ENCODE peak calls at places on chromosomes 4 and X, in eight cellular contexts. X is ovary, G is endothelial cell of umbilical vein, F is H54, D is uterus, Y is A549, Q is IMR-90, O is K562. T is an unnamed sample.

GRCh38 chrX:70613295-70613694 is 168.7 kb downstream of the DLG3 start:
- DNase-seq in D (no peak), Y (no peak), Q (peak), F (peak), O (no peak), G (no peak), X (no peak), T (no peak)

GRCh38 chr4:101345271-101345595 is 2.1 kb downstream of the PPP3CA start:
- DNase-seq in O (no peak), Y (no peak), D (peak), Q (peak), X (no peak), G (peak), F (no peak), T (no peak)

GRCh38 chrX:102832661-102833060 is 104.4 kb upstream of the RAB40AL start:
- DNase-seq in D (no peak), X (no peak), Y (peak), O (peak), F (peak), Q (peak), G (no peak), T (no peak)

GRCh38 chr4:140020457-140021361 is 133.3 kb downstream of the MAML3 start:
- DNase-seq in Q (peak), Y (peak), D (no peak), X (no peak), G (no peak), O (no peak), F (no peak), T (no peak)

GRCh38 chrX:125295337-125295736 is 24.3 kb upstream of the TEX13C start:
- DNase-seq in X (no peak), O (no peak), D (no peak), F (no peak), Q (peak), Y (no peak), G (no peak), T (no peak)

GRCh38 chr4:150591904-150592303 is 10.0 kb downstream of the MAB21L2 start:
- DNase-seq in G (no peak), X (no peak), D (no peak), F (no peak), Q (no peak), O (no peak), Y (no peak), T (no peak)

GRCh38 chrX:15334561-15334960 is 762 bp downstream of the PIGA start:
- DNase-seq in F (no peak), G (no peak), Q (peak), D (no peak), X (no peak), Y (no peak), O (peak), T (no peak)

GRCh38 chrX:131836161-131836560 is 186.9 kb upstream of the STK26 start:
- DNase-seq in F (no peak), O (no peak), Y (no peak), D (no peak), G (no peak), Q (no peak), X (no peak), T (no peak)

GRCh38 chr4:8761167-8761823 is 110.3 kb downstream of the HMX1 start:
- DNase-seq in F (no peak), G (no peak), O (no peak), Y (no peak), Q (no peak), D (no peak), X (no peak), T (no peak)

GRCh38 chrX:107713205-107714195 is 62.1 kb downstream of the TSC22D3 start:
- DNase-seq in Q (no peak), Y (no peak), X (no peak), D (no peak), F (no peak), O (no peak), G (no peak), T (peak)

GRCh38 chr4:180695851-180696250 is 1547.4 kb upstream of the TENM3 start:
- DNase-seq in F (no peak), G (no peak), X (no peak), D (no peak), Y (no peak), Q (peak), O (no peak), T (no peak)

GRCh38 chr4:176641237-176641636 is 151.5 kb downstream of the VEGFC start:
- DNase-seq in O (no peak), G (no peak), X (no peak), Q (peak), Y (no peak), D (no peak), F (no peak), T (no peak)

GRCh38 chrX:133415276-133416105 is at the start of gene GPC4:
- DNase-seq in O (no peak), Y (peak), G (no peak), X (peak), Q (no peak), F (peak), D (peak), T (peak)

GRCh38 chr4:13705521-13706035 is 78.1 kb upstream of the BOD1L1 start:
- DNase-seq in X (no peak), Q (no peak), Y (no peak), G (peak), F (peak), D (peak), O (no peak), T (no peak)

GRCh38 chrX:136158685-136159084 is 11.4 kb downstream of the FHL1 start:
- DNase-seq in D (no peak), O (no peak), Y (no peak), X (no peak), F (no peak), Q (no peak), G (no peak), T (no peak)

GRCh38 chrX:24874604-24875247 is 141.0 kb downstream of the ARX start:
- DNase-seq in Y (peak), O (no peak), G (no peak), X (no peak), D (no peak), Q (no peak), F (no peak), T (no peak)

GRCh38 chr4:75135068-75135825 is 202.3 kb downstream of the PARM1 start:
- DNase-seq in O (no peak), F (no peak), Y (no peak), G (no peak), D (no peak), X (no peak), Q (no peak), T (no peak)

GRCh38 chr4:31548823-31549222 is 828.7 kb downstream of the PCDH7 start:
- DNase-seq in X (no peak), F (no peak), Y (no peak), O (no peak), Q (no peak), G (no peak), D (no peak), T (no peak)

GRCh38 chr4:126956192-126956897 is 676.4 kb upstream of the INTU start:
- DNase-seq in F (no peak), D (no peak), X (no peak), Q (no peak), O (peak), G (no peak), Y (no peak), T (no peak)

GRCh38 chrX:153055827-153056748 is at the start of gene PNMA3:
- DNase-seq in Q (no peak), X (no peak), F (no peak), Y (no peak), G (no peak), O (peak), D (no peak), T (no peak)

GRCh38 chr4:169604131-169604900 is 8.1 kb downstream of the NEK1 start:
- DNase-seq in F (no peak), D (no peak), G (peak), O (peak), Y (peak), Q (peak), X (no peak), T (no peak)

GRCh38 chrX:36978886-36979285 is 29.3 kb upstream of the FAM47C start:
- DNase-seq in G (peak), X (no peak), D (no peak), O (no peak), Y (no peak), Q (peak), F (no peak), T (no peak)

GRCh38 chr4:110902500-110902899 is 279.6 kb upstream of the PITX2 start:
- DNase-seq in X (no peak), Q (peak), G (no peak), D (no peak), O (no peak), Y (no peak), F (no peak), T (no peak)
- TF ChIP-seq POLR2A in X (no peak), Q (no peak), G (no peak), D (no peak), O (no peak), Y (no peak), F (no peak), T (no peak)

GRCh38 chr4:185237185-185237584 is 27.8 kb downstream of the SNX25 start:
- DNase-seq in Y (no peak), D (no peak), Q (no peak), F (no peak), O (no peak), X (no peak), G (peak), T (no peak)
- TF ChIP-seq POLR2A in Y (no peak), D (no peak), Q (no peak), F (no peak), O (no peak), X (no peak), G (no peak), T (no peak)

GRCh38 chr4:184345573-184345922 is 127.9 kb upstream of the ENPP6 start:
- DNase-seq in X (no peak), F (no peak), O (peak), D (no peak), Y (no peak), Q (peak), G (no peak), T (peak)
- TF ChIP-seq POLR2A in X (no peak), F (no peak), O (no peak), D (no peak), Y (no peak), Q (no peak), G (no peak), T (peak)

GRCh38 chr4:149057594-149057993 is 615.4 kb upstream of the NR3C2 start:
- DNase-seq in Y (no peak), Q (no peak), F (no peak), O (no peak), G (no peak), D (no peak), X (no peak), T (no peak)

GRCh38 chr4:149065753-149066152 is 623.5 kb upstream of the NR3C2 start:
- DNase-seq in X (no peak), Q (no peak), O (no peak), Y (no peak), F (no peak), G (no peak), D (no peak), T (no peak)

DNA sequence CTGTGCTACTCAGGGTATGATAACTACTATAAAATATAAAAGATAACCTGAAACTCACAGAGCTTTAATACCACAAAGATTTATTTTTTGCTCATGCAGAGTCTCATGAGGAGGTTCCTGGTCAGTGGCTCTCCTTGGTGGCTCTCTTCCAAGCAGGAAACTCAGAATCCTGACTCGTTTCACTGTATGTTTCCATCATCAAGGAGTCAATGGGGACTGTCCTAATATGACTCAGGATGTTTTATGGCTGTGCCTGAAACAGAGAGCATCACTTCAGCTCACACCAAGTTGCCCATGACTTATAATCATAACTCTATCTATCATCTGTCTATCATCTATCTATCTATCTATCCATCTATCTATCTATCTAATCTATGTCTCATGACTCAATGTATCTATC is 620.8 kb upstream of the NR3C2 start:
- DNase-seq in O (no peak), G (no peak), Y (no peak), X (no peak), D (no peak), F (no peak), Q (no peak), T (no peak)
- TF ChIP-seq POLR2A in O (no peak), G (no peak), Y (no peak), X (no peak), D (no peak), F (no peak), Q (no peak), T (no peak)

GRCh38 chr4:15003891-15004700 is 1.8 kb downstream of the CPEB2 start:
- DNase-seq in F (no peak), Q (no peak), D (peak), O (peak), Y (no peak), G (peak), X (peak), T (peak)

GRCh38 chr4:15001248-15001824 is 945 bp upstream of the CPEB2 start:
- DNase-seq in Y (peak), Q (peak), O (peak), F (no peak), X (peak), D (peak), G (peak), T (peak)

GRCh38 chr4:15002659-15003440 is 569 bp downstream of the CPEB2 start:
- DNase-seq in Y (peak), F (no peak), Q (peak), G (peak), O (peak), X (peak), D (peak), T (peak)

GRCh38 chr4:15003441-15003890 is 1.2 kb downstream of the CPEB2 start:
- DNase-seq in X (peak), G (no peak), O (peak), Y (no peak), Q (peak), F (no peak), D (peak), T (peak)

GRCh38 chr4:15001825-15002658 is at the start of gene CPEB2:
- DNase-seq in Q (peak), D (peak), G (peak), X (peak), Y (peak), F (peak), O (peak), T (peak)
- TF ChIP-seq POLR2A in Q (peak), D (peak), G (peak), X (peak), Y (peak), F (peak), O (peak), T (peak)

DNA sequence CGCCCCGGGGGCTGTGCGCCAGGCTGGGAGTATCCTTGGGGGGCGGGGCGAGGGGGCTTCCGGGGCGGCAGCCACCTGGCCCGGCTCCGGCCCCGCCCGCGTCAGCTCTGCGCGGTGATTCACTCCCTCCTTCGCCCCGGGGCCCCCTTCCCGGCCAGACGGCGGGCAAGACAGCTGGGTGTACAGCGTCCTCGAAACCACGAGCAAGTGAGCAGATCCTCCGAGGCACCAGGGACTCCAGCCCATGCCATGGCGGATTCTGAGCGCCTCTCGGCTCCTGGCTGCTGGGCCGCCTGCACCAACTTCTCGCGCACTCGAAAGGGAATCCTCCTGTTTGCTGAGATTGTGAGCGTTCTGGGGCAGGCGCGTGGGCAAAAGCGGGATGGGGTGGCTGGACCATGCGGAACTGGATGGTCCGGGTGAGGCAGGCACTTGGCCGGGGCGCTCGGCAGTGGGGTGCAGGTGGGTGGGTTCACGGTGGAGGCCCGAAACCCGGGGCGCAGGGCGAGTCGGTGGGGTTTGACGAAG is at the start of gene PLP2:
- DNase-seq in O (peak), X (peak), Q (peak), Y (peak), D (peak), G (peak), F (no peak), T (peak)
- TF ChIP-seq POLR2A in O (peak), X (no peak), Q (peak), Y (peak), D (no peak), G (no peak), F (peak), T (no peak)

GRCh38 chrX:100748133-100748532 is 16.2 kb upstream of the SYTL4 start:
- DNase-seq in D (no peak), O (no peak), F (no peak), Q (no peak), G (peak), Y (peak), X (no peak), T (no peak)

GRCh38 chrX:100747090-100747489 is 15.2 kb upstream of the SYTL4 start:
- DNase-seq in D (peak), O (no peak), F (no peak), X (no peak), G (peak), Q (no peak), Y (no peak), T (no peak)

GRCh38 chrX:100745806-100746537 is 14.1 kb upstream of the SYTL4 start:
- DNase-seq in Y (no peak), O (no peak), D (peak), X (peak), G (peak), Q (no peak), F (no peak), T (no peak)

GRCh38 chrX:100745205-100745604 is 13.3 kb upstream of the SYTL4 start:
- DNase-seq in G (peak), O (no peak), D (no peak), X (no peak), Q (no peak), Y (no peak), F (no peak), T (no peak)

GRCh38 chrX:100750901-100751300 is 19.0 kb upstream of the SYTL4 start:
- DNase-seq in O (no peak), F (no peak), X (no peak), D (no peak), Q (no peak), G (no peak), Y (no peak), T (no peak)
- TF ChIP-seq POLR2A in O (no peak), F (no peak), X (no peak), D (no peak), Q (no peak), G (no peak), Y (no peak), T (no peak)

DNA sequence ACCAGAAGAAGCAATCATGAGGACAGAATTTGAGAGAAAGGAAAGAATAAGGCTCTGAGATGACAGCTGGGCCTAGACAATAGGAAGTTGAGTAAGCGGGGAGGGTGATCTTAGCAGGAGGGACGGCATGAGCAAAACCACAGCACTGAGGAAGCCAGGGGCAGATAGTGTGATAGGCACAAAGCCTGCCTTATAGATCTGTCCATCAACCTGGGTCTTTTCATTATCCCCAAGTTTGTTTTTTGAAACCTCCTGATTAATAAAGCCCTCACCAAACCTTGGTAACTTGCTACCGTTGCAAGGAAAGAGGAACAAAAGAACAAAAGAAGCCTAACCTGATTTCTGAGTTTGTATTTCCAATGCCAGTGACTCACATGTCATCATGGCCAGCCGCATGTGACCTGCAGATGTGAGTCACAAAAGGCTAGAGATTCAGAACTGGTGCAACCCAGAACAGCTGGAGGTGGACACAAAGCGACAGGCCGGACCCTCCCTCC is 55.7 kb upstream of the PPARGC1A start:
- DNase-seq in X (no peak), Y (no peak), Q (peak), F (peak), O (no peak), D (no peak), G (no peak), T (peak)
- TF ChIP-seq POLR2A in X (no peak), Y (no peak), Q (no peak), F (no peak), O (no peak), D (no peak), G (no peak), T (no peak)

GRCh38 chr4:185203380-185204237 is at the start of gene CFAP97:
- DNase-seq in G (peak), Y (peak), X (peak), D (peak), Q (peak), O (peak), F (no peak), T (peak)
- TF ChIP-seq POLR2A in G (peak), Y (no peak), X (peak), D (peak), Q (peak), O (peak), F (peak), T (peak)

GRCh38 chr4:40246938-40247337 is 50.1 kb downstream of the RHOH start:
- DNase-seq in Y (no peak), Q (no peak), X (no peak), F (no peak), D (no peak), O (no peak), G (no peak), T (no peak)

GRCh38 chr4:40243390-40243948 is 46.6 kb downstream of the RHOH start:
- DNase-seq in F (no peak), O (no peak), Q (no peak), G (no peak), Y (no peak), D (no peak), X (no peak), T (no peak)

GRCh38 chr4:40246547-40246900 is 49.7 kb downstream of the RHOH start:
- DNase-seq in D (no peak), Y (no peak), X (no peak), G (no peak), O (no peak), F (no peak), Q (no peak), T (no peak)

GRCh38 chr4:40245794-40246546 is 49.1 kb downstream of the RHOH start:
- DNase-seq in X (no peak), F (no peak), O (no peak), Y (no peak), G (no peak), D (no peak), Q (no peak), T (no peak)

DNA sequence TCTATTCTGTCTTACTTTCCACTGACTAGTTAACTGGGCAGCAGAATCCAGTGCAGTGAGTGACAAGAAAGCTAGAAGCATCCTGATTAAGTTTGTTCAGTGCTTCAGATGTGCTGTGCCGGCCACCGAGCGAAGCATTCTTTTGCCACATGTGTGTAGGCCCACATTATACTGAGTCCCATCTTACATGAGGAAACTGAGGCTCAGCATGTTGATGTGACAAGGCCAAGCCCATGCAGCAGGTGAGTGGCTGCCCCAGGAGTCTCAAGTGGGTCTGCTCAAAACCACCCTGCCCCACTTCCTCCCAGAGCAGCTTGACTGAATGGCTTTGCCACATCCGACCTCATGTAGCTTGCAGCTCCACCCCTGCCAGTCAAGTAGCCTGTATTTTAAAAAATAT is 50.5 kb downstream of the RHOH start:
- DNase-seq in Y (no peak), F (no peak), X (no peak), O (no peak), G (no peak), D (no peak), Q (no peak), T (no peak)
- TF ChIP-seq POLR2A in Y (no peak), F (no peak), X (no peak), O (no peak), G (no peak), D (no peak), Q (no peak), T (no peak)

T was measured in adrenal gland.